ENCODE peak calls at places on chromosome 14, in five cellular contexts. One of them, this sample, is unnamed.

GRCh38 chr14:35085441-35085840 is 36.3 kb downstream of the PPP2R3C start:
- DNase-seq in body of pancreas: no peak
- DNase-seq in sigmoid colon: no peak
- DNase-seq in psoas muscle: no peak
- DNase-seq in lung: no peak
- DNase-seq in this sample: no peak

GRCh38 chr14:100526632-100527031 is 60.6 kb downstream of the BEGAIN start:
- DNase-seq in body of pancreas: no peak
- DNase-seq in sigmoid colon: peak
- DNase-seq in psoas muscle: no peak
- DNase-seq in lung: no peak
- DNase-seq in this sample: no peak

GRCh38 chr14:92316937-92317336 is 6.0 kb upstream of the SLC24A4 start:
- DNase-seq in body of pancreas: no peak
- DNase-seq in sigmoid colon: no peak
- DNase-seq in psoas muscle: no peak
- DNase-seq in lung: no peak
- DNase-seq in this sample: no peak

GRCh38 chr14:76812093-76812421 is 625 bp downstream of the ANGEL1 start:
- DNase-seq in body of pancreas: no peak
- DNase-seq in sigmoid colon: no peak
- DNase-seq in psoas muscle: no peak
- DNase-seq in lung: no peak
- DNase-seq in this sample: no peak

GRCh38 chr14:90278199-90279175 is 22.1 kb downstream of the PSMC1 start:
- DNase-seq in body of pancreas: no peak
- DNase-seq in sigmoid colon: no peak
- DNase-seq in psoas muscle: no peak
- DNase-seq in lung: no peak
- DNase-seq in this sample: no peak

GRCh38 chr14:30655124-30655523 is 33.0 kb downstream of the SCFD1 start:
- DNase-seq in body of pancreas: no peak
- DNase-seq in sigmoid colon: no peak
- DNase-seq in psoas muscle: no peak
- DNase-seq in lung: no peak
- DNase-seq in this sample: peak

GRCh38 chr14:80278293-80279037 is 67.2 kb upstream of the DIO2 start:
- DNase-seq in body of pancreas: no peak
- DNase-seq in sigmoid colon: no peak
- DNase-seq in psoas muscle: no peak
- DNase-seq in lung: no peak
- DNase-seq in this sample: no peak

GRCh38 chr14:104359301-104359968 is 220.1 kb upstream of the C14orf180 start:
- DNase-seq in body of pancreas: no peak
- DNase-seq in sigmoid colon: peak
- DNase-seq in psoas muscle: no peak
- DNase-seq in lung: no peak
- DNase-seq in this sample: no peak

GRCh38 chr14:91258021-91258618 is 13.6 kb upstream of the GPR68 start:
- DNase-seq in body of pancreas: no peak
- DNase-seq in sigmoid colon: peak
- DNase-seq in psoas muscle: peak
- DNase-seq in lung: no peak
- DNase-seq in this sample: peak

GRCh38 chr14:39038542-39038941 is 64.5 kb downstream of the SEC23A start:
- DNase-seq in body of pancreas: no peak
- DNase-seq in sigmoid colon: no peak
- DNase-seq in psoas muscle: no peak
- DNase-seq in lung: no peak
- DNase-seq in this sample: no peak

GRCh38 chr14:77344597-77344996 is 23.8 kb downstream of the GSTZ1 start:
- DNase-seq in body of pancreas: no peak
- DNase-seq in sigmoid colon: no peak
- DNase-seq in psoas muscle: no peak
- DNase-seq in lung: no peak
- DNase-seq in this sample: peak

GRCh38 chr14:91330846-91331245 is 86.3 kb upstream of the GPR68 start:
- DNase-seq in body of pancreas: no peak
- DNase-seq in sigmoid colon: no peak
- DNase-seq in psoas muscle: no peak
- DNase-seq in lung: no peak
- DNase-seq in this sample: no peak

GRCh38 chr14:62739647-62740046 is 305.6 kb downstream of the KCNH5 start:
- DNase-seq in body of pancreas: no peak
- DNase-seq in sigmoid colon: no peak
- DNase-seq in psoas muscle: no peak
- DNase-seq in lung: no peak
- DNase-seq in this sample: no peak

GRCh38 chr14:32077081-32078029 is at the start of gene ARHGAP5:
- DNase-seq in body of pancreas: no peak
- DNase-seq in sigmoid colon: peak
- DNase-seq in psoas muscle: no peak
- DNase-seq in lung: peak
- DNase-seq in this sample: peak

GRCh38 chr14:53062856-53063255 is 90.3 kb downstream of the DDHD1 start:
- DNase-seq in body of pancreas: no peak
- DNase-seq in sigmoid colon: no peak
- DNase-seq in psoas muscle: no peak
- DNase-seq in lung: no peak
- DNase-seq in this sample: peak

GRCh38 chr14:91693342-91693741 is 38.5 kb downstream of the CATSPERB start:
- DNase-seq in body of pancreas: peak
- DNase-seq in sigmoid colon: no peak
- DNase-seq in psoas muscle: no peak
- DNase-seq in lung: no peak
- DNase-seq in this sample: no peak

GRCh38 chr14:101774814-101775213 is 13.3 kb downstream of the PPP2R5C start:
- DNase-seq in body of pancreas: no peak
- DNase-seq in sigmoid colon: no peak
- DNase-seq in psoas muscle: no peak
- DNase-seq in lung: no peak
- DNase-seq in this sample: no peak

GRCh38 chr14:34052658-34053014 is 101.8 kb upstream of the EGLN3 start:
- DNase-seq in body of pancreas: no peak
- DNase-seq in sigmoid colon: no peak
- DNase-seq in psoas muscle: no peak
- DNase-seq in lung: no peak
- DNase-seq in this sample: peak

GRCh38 chr14:102848830-102849521 is 71.7 kb downstream of the TRAF3 start:
- DNase-seq in body of pancreas: no peak
- DNase-seq in sigmoid colon: peak
- DNase-seq in psoas muscle: peak
- DNase-seq in lung: no peak
- DNase-seq in this sample: no peak

GRCh38 chr14:61581340-61581739 is 114.0 kb upstream of the HIF1A start:
- DNase-seq in body of pancreas: no peak
- DNase-seq in sigmoid colon: no peak
- DNase-seq in psoas muscle: no peak
- DNase-seq in lung: no peak
- DNase-seq in this sample: no peak
- TF ChIP-seq CTCF in body of pancreas: no peak
- TF ChIP-seq CTCF in sigmoid colon: no peak
- TF ChIP-seq CTCF in psoas muscle: no peak
- TF ChIP-seq CTCF in lung: no peak
- TF ChIP-seq CTCF in this sample: no peak

GRCh38 chr14:106840258-106840657 is 1313.9 kb downstream of the TMEM121 start:
- DNase-seq in body of pancreas: no peak
- DNase-seq in sigmoid colon: no peak
- DNase-seq in psoas muscle: no peak
- DNase-seq in lung: no peak
- DNase-seq in this sample: no peak
- TF ChIP-seq CTCF in body of pancreas: no peak
- TF ChIP-seq CTCF in sigmoid colon: no peak
- TF ChIP-seq CTCF in psoas muscle: no peak
- TF ChIP-seq CTCF in lung: no peak
- TF ChIP-seq CTCF in this sample: no peak

DNA sequence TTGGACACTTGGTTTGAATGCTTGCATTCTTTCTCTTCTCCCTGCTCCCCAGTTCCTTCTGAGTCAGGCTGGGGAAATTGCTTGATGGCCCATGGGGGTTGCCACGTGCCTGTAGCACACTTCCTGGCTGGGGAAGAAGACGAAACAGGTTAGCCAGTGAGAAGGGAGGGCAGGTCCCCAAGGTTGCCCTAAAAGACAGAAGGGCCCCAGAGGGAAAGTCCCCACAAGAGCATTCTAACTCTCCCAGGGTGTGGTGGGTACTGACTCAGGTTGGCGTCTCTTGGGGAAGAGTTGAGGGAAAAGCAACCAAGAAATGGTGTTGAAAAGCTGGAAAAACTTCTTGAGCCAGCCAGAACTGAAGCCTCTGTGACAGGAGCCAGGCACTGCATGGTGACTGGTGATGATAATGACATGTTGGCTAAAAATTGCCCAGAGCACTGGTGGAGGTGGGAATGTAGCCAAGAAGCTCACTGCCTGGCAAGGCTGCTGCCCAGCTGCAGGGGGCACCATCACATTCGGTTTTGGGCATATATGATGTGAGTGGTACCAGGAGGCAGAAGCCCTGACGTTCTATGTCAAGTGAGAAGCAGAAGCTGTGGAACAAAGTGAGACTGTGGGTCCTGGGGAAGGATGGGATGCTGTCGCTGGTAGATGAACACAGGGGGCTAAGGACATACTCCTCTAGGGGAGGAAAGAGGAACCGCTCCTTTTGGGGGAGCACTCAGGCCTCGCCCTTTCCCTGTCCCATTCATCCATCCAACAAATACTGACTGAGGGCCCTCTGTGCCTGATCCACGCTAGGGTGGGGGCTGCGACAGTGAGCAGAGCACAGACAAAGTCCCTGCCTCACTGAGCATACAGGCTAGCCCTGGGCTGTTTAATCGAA is 8.1 kb upstream of the RABGGTA start:
- DNase-seq in body of pancreas: peak
- DNase-seq in sigmoid colon: no peak
- DNase-seq in psoas muscle: no peak
- DNase-seq in lung: no peak
- DNase-seq in this sample: no peak
- TF ChIP-seq CTCF in body of pancreas: peak
- TF ChIP-seq CTCF in sigmoid colon: no peak
- TF ChIP-seq CTCF in psoas muscle: no peak
- TF ChIP-seq CTCF in lung: no peak
- TF ChIP-seq CTCF in this sample: no peak

GRCh38 chr14:68364823-68365222 is 428.0 kb downstream of the ZFP36L1 start:
- DNase-seq in body of pancreas: no peak
- DNase-seq in sigmoid colon: no peak
- DNase-seq in psoas muscle: no peak
- DNase-seq in lung: no peak
- DNase-seq in this sample: no peak

GRCh38 chr14:68362841-68363240 is 430.0 kb downstream of the ZFP36L1 start:
- DNase-seq in body of pancreas: no peak
- DNase-seq in sigmoid colon: no peak
- DNase-seq in psoas muscle: no peak
- DNase-seq in lung: no peak
- DNase-seq in this sample: no peak

GRCh38 chr14:68365228-68365627 is 427.6 kb downstream of the ZFP36L1 start:
- DNase-seq in body of pancreas: no peak
- DNase-seq in sigmoid colon: no peak
- DNase-seq in psoas muscle: no peak
- DNase-seq in lung: no peak
- DNase-seq in this sample: peak

GRCh38 chr14:68363401-68363800 is 429.5 kb downstream of the ZFP36L1 start:
- DNase-seq in body of pancreas: no peak
- DNase-seq in sigmoid colon: no peak
- DNase-seq in psoas muscle: no peak
- DNase-seq in lung: no peak
- DNase-seq in this sample: no peak

DNA sequence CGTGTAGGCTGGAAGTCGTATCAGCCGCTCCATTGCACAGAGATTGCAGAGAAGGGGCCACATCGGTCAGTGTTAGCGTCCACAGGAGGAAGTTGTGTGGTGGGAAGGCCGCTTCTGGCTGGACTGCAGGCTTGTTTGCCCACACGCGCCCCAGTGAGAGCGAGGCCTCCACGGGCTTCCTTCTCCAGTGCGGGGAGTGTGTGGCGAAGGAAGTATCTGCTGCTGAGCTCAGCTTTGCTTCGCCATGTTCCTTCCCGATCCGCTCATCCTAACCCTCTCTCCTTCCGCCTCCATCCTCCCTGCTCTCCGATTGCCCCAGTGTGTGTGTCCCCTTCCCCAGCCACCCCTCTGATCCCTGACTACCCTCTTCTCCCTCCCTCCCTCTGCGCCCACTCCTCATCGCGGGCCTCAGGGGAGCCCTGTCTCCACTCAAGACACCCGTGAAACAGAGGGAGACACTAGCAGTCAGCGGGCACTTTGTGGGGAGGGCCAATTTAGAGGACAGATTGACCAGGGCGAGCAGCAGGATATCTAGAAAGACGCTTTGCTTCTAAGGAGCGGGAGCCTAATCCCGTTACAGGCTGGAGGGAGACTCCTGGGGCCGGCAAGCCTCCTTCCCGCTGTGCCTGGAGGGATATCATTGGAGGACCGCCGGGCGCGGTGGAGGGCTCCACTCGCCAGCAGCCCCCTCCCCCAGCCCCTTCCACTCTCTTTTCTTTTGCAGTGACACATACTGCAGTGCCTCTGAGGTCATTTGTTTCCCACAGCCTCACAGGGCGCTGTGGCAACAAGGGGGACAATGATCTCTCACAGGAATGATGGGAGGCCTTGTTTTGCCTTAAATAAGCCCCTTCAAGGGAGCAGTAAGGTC is 428.8 kb downstream of the ZFP36L1 start:
- DNase-seq in body of pancreas: no peak
- DNase-seq in sigmoid colon: peak
- DNase-seq in psoas muscle: peak
- DNase-seq in lung: no peak
- DNase-seq in this sample: peak
- TF ChIP-seq CTCF in body of pancreas: no peak
- TF ChIP-seq CTCF in sigmoid colon: no peak
- TF ChIP-seq CTCF in psoas muscle: no peak
- TF ChIP-seq CTCF in lung: no peak
- TF ChIP-seq CTCF in this sample: no peak

GRCh38 chr14:98101323-98101722 is 1170.7 kb downstream of the BCL11B start:
- DNase-seq in body of pancreas: no peak
- DNase-seq in sigmoid colon: no peak
- DNase-seq in psoas muscle: no peak
- DNase-seq in lung: no peak
- DNase-seq in this sample: no peak
- TF ChIP-seq CTCF in body of pancreas: no peak
- TF ChIP-seq CTCF in sigmoid colon: no peak
- TF ChIP-seq CTCF in psoas muscle: no peak
- TF ChIP-seq CTCF in lung: no peak
- TF ChIP-seq CTCF in this sample: no peak

This sample was measured in astrocyte of the spinal cord.